ENCODE peak calls at places on chromosomes 7 and 10, in six cellular contexts. One of them, this sample, is unnamed.

GRCh38 chr7:49774459-49775064 is 1.1 kb downstream of the VWC2 start:
- DNase-seq in IMR-90: no peak
- DNase-seq in H1: peak
- DNase-seq in mesendoderm: no peak
- DNase-seq in neuronal stem cell: peak
- DNase-seq in H9: peak
- DNase-seq in this sample: no peak

GRCh38 chr7:94028768-94029167 is 24.6 kb upstream of the BET1 start:
- DNase-seq in IMR-90: peak
- DNase-seq in H1: no peak
- DNase-seq in neuronal stem cell: no peak
- DNase-seq in H9: no peak
- DNase-seq in mesendoderm: no peak
- DNase-seq in this sample: peak

GRCh38 chr7:127938588-127938987 is 92.6 kb downstream of the LRRC4 start:
- DNase-seq in H1: no peak
- DNase-seq in H9: no peak
- DNase-seq in neuronal stem cell: no peak
- DNase-seq in IMR-90: peak
- DNase-seq in mesendoderm: no peak
- DNase-seq in this sample: peak

GRCh38 chr10:42979730-42980467 is 97.0 kb upstream of the RET start:
- DNase-seq in mesendoderm: peak
- DNase-seq in neuronal stem cell: no peak
- DNase-seq in H1: no peak
- DNase-seq in H9: peak
- DNase-seq in IMR-90: no peak
- DNase-seq in this sample: no peak

GRCh38 chr7:80681272-80681885 is 42.9 kb downstream of the CD36 start:
- DNase-seq in neuronal stem cell: peak
- DNase-seq in mesendoderm: peak
- DNase-seq in H1: no peak
- DNase-seq in IMR-90: peak
- DNase-seq in H9: no peak
- DNase-seq in this sample: peak

GRCh38 chr7:94417261-94417660 is 22.6 kb downstream of the COL1A2 start:
- DNase-seq in IMR-90: no peak
- DNase-seq in neuronal stem cell: no peak
- DNase-seq in H1: no peak
- DNase-seq in H9: no peak
- DNase-seq in mesendoderm: no peak
- DNase-seq in this sample: no peak

GRCh38 chr10:13535346-13535745 is 6.5 kb upstream of the BEND7 start:
- DNase-seq in H1: no peak
- DNase-seq in IMR-90: no peak
- DNase-seq in H9: no peak
- DNase-seq in mesendoderm: no peak
- DNase-seq in neuronal stem cell: no peak
- DNase-seq in this sample: no peak

GRCh38 chr7:107109955-107110354 is 58.8 kb upstream of the HBP1 start:
- DNase-seq in mesendoderm: no peak
- DNase-seq in neuronal stem cell: no peak
- DNase-seq in IMR-90: no peak
- DNase-seq in H9: no peak
- DNase-seq in H1: no peak
- DNase-seq in this sample: no peak

GRCh38 chr10:29699621-29700020 is 64.8 kb upstream of the SVIL start:
- DNase-seq in neuronal stem cell: no peak
- DNase-seq in H1: no peak
- DNase-seq in mesendoderm: peak
- DNase-seq in IMR-90: no peak
- DNase-seq in H9: no peak
- DNase-seq in this sample: no peak

GRCh38 chr10:29702288-29703164 is 67.8 kb upstream of the SVIL start:
- DNase-seq in H1: no peak
- DNase-seq in IMR-90: peak
- DNase-seq in mesendoderm: no peak
- DNase-seq in neuronal stem cell: no peak
- DNase-seq in H9: no peak
- DNase-seq in this sample: no peak

GRCh38 chr10:29698766-29699490 is 64.2 kb upstream of the SVIL start:
- DNase-seq in IMR-90: no peak
- DNase-seq in mesendoderm: no peak
- DNase-seq in neuronal stem cell: no peak
- DNase-seq in H9: no peak
- DNase-seq in H1: no peak
- DNase-seq in this sample: no peak

GRCh38 chr10:29703276-29703675 is 68.5 kb upstream of the SVIL start:
- DNase-seq in H9: no peak
- DNase-seq in IMR-90: no peak
- DNase-seq in neuronal stem cell: no peak
- DNase-seq in mesendoderm: no peak
- DNase-seq in H1: no peak
- DNase-seq in this sample: no peak
- H3K4ac ChIP-seq in H9: no peak
- H3K4ac ChIP-seq in IMR-90: no peak
- H3K4ac ChIP-seq in neuronal stem cell: no peak
- H3K4ac ChIP-seq in mesendoderm: no peak
- H3K4ac ChIP-seq in H1: no peak
- H3K4ac ChIP-seq in this sample: peak

GRCh38 chr10:24306507-24306875 is 97.6 kb downstream of the KIAA1217 start:
- DNase-seq in IMR-90: no peak
- DNase-seq in H1: no peak
- DNase-seq in H9: no peak
- DNase-seq in mesendoderm: no peak
- DNase-seq in neuronal stem cell: no peak
- DNase-seq in this sample: no peak
- H3K4ac ChIP-seq in IMR-90: no peak
- H3K4ac ChIP-seq in H1: no peak
- H3K4ac ChIP-seq in H9: no peak
- H3K4ac ChIP-seq in mesendoderm: no peak
- H3K4ac ChIP-seq in neuronal stem cell: no peak
- H3K4ac ChIP-seq in this sample: no peak

GRCh38 chr7:16644987-16645592 is 464 bp downstream of the ANKMY2 start:
- DNase-seq in neuronal stem cell: no peak
- DNase-seq in H1: peak
- DNase-seq in mesendoderm: no peak
- DNase-seq in H9: no peak
- DNase-seq in IMR-90: no peak
- DNase-seq in this sample: peak
- H3K4ac ChIP-seq in neuronal stem cell: no peak
- H3K4ac ChIP-seq in H1: no peak
- H3K4ac ChIP-seq in mesendoderm: peak
- H3K4ac ChIP-seq in H9: no peak
- H3K4ac ChIP-seq in IMR-90: peak
- H3K4ac ChIP-seq in this sample: no peak

GRCh38 chr10:71963756-71964668 is at the start of gene CHST3:
- DNase-seq in H1: peak
- DNase-seq in mesendoderm: peak
- DNase-seq in neuronal stem cell: peak
- DNase-seq in IMR-90: peak
- DNase-seq in H9: peak
- DNase-seq in this sample: peak

GRCh38 chr10:71968553-71969474 is 4.6 kb downstream of the CHST3 start:
- DNase-seq in H9: no peak
- DNase-seq in H1: no peak
- DNase-seq in neuronal stem cell: no peak
- DNase-seq in mesendoderm: peak
- DNase-seq in IMR-90: peak
- DNase-seq in this sample: peak

GRCh38 chr10:71964669-71965515 is 697 bp downstream of the CHST3 start:
- DNase-seq in H9: peak
- DNase-seq in H1: peak
- DNase-seq in neuronal stem cell: no peak
- DNase-seq in IMR-90: peak
- DNase-seq in mesendoderm: peak
- DNase-seq in this sample: peak

GRCh38 chr10:71965623-71966022 is 1.4 kb downstream of the CHST3 start:
- DNase-seq in neuronal stem cell: no peak
- DNase-seq in IMR-90: no peak
- DNase-seq in H1: no peak
- DNase-seq in mesendoderm: no peak
- DNase-seq in H9: no peak
- DNase-seq in this sample: no peak

DNA sequence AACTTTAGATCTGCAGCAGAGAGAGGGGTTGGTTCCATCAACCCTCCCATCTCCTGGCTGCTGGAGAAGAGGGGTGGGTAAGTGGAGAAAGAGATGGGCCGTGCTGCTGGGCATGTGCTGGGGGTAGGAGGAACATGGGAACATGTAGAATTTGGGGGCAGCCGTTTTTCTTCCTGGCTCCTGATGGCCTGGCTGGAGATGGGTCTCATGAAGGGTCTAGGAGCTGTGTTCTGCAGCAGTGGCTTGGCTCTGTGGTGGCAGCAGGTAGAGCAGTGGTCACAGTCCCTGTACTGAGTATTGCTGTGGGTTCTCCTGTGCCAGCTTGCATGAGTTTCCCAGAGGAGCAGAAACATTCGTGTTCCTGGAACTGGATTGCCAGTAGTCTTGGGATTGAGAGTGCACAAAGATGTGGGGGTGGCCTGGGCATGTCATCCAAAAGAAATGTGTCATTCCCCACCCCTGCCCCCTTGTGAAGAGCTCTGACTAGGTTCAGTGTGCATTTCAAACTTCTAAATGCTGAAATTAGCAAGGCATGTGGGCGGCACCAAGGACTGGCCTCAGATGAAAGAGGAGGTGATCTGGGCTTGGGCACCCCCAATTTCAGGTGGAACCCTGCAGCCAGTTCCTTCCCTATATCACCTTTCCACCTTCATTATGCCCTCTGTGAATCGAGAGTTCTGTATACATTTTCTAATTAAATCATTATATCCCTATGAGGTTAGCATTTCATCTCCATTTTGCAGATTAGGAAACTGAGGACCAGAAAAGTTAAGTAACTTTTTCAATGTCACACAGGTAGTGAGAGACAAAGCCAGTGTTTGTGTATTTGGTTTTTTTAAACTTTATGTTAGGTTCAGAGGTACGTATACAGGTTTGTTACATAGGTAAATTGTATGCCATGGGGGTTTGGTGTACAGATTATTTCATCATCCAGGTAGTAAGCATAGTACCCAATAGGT is 2.1 kb downstream of the CHST3 start:
- DNase-seq in neuronal stem cell: no peak
- DNase-seq in H9: no peak
- DNase-seq in mesendoderm: peak
- DNase-seq in H1: no peak
- DNase-seq in IMR-90: peak
- DNase-seq in this sample: peak
- H3K4ac ChIP-seq in neuronal stem cell: no peak
- H3K4ac ChIP-seq in H9: no peak
- H3K4ac ChIP-seq in mesendoderm: no peak
- H3K4ac ChIP-seq in H1: no peak
- H3K4ac ChIP-seq in IMR-90: peak
- H3K4ac ChIP-seq in this sample: no peak

GRCh38 chr7:148723166-148723559 is 24.5 kb downstream of the CUL1 start:
- DNase-seq in neuronal stem cell: no peak
- DNase-seq in mesendoderm: no peak
- DNase-seq in H9: no peak
- DNase-seq in H1: no peak
- DNase-seq in IMR-90: no peak
- DNase-seq in this sample: no peak
- H3K4ac ChIP-seq in neuronal stem cell: no peak
- H3K4ac ChIP-seq in mesendoderm: no peak
- H3K4ac ChIP-seq in H9: no peak
- H3K4ac ChIP-seq in H1: no peak
- H3K4ac ChIP-seq in IMR-90: no peak
- H3K4ac ChIP-seq in this sample: no peak